ENCODE peak calls at places on chromosomes 3 and 15, in four cellular contexts. One of them, this sample, is unnamed. For H3K4me1 and H3K27me3, the result is how much of the 10 kb centered on the place peaks cover.

GRCh38 chr15:39358441-39359041 is 222.3 kb upstream of the THBS1 start:
- DNase-seq in adipocyte: peak
- DNase-seq in hepatocyte: no peak
- DNase-seq in aorta: no peak
- DNase-seq in this sample: no peak

GRCh38 chr3:59056706-59057105 is 6.9 kb upstream of the CFAP20DC start:
- DNase-seq in adipocyte: no peak
- DNase-seq in hepatocyte: no peak
- DNase-seq in aorta: no peak
- DNase-seq in this sample: no peak

GRCh38 chr3:115581347-115582135 is 41.8 kb upstream of the GAP43 start:
- DNase-seq in aorta: no peak
- DNase-seq in adipocyte: peak
- DNase-seq in hepatocyte: peak
- DNase-seq in this sample: peak

GRCh38 chr15:89089316-89090230 is 1.3 kb downstream of the ABHD2 start:
- DNase-seq in hepatocyte: no peak
- DNase-seq in adipocyte: no peak
- DNase-seq in aorta: no peak
- DNase-seq in this sample: no peak

GRCh38 chr15:85494035-85494793 is 113.8 kb downstream of the AKAP13 start:
- DNase-seq in adipocyte: peak
- DNase-seq in aorta: no peak
- DNase-seq in hepatocyte: peak
- DNase-seq in this sample: no peak

GRCh38 chr3:52355526-52355925 is 39.4 kb downstream of the DNAH1 start:
- DNase-seq in adipocyte: no peak
- DNase-seq in aorta: peak
- DNase-seq in hepatocyte: no peak
- DNase-seq in this sample: peak

GRCh38 chr3:62041681-62042080 is 331.7 kb downstream of the FEZF2 start:
- DNase-seq in aorta: no peak
- DNase-seq in adipocyte: no peak
- DNase-seq in hepatocyte: no peak
- DNase-seq in this sample: no peak

GRCh38 chr15:51576911-51577500 is 45.6 kb downstream of the DMXL2 start:
- DNase-seq in adipocyte: peak
- DNase-seq in hepatocyte: peak
- DNase-seq in aorta: no peak
- DNase-seq in this sample: no peak

GRCh38 chr3:154356009-154356408 is 31.7 kb upstream of the DHX36 start:
- DNase-seq in adipocyte: no peak
- DNase-seq in hepatocyte: peak
- DNase-seq in aorta: no peak
- DNase-seq in this sample: no peak

GRCh38 chr15:96359772-96360498 is 29.4 kb downstream of the NR2F2 start:
- DNase-seq in adipocyte: no peak
- DNase-seq in hepatocyte: no peak
- DNase-seq in aorta: peak
- DNase-seq in this sample: no peak

GRCh38 chr15:59797756-59798604 is 108.9 kb upstream of the BNIP2 start:
- DNase-seq in aorta: no peak
- DNase-seq in hepatocyte: no peak
- DNase-seq in adipocyte: no peak
- DNase-seq in this sample: no peak

GRCh38 chr15:91849749-91850161 is 3.8 kb upstream of the SLCO3A1 start:
- DNase-seq in hepatocyte: peak
- DNase-seq in aorta: no peak
- DNase-seq in adipocyte: peak
- DNase-seq in this sample: no peak

GRCh38 chr15:92629975-92630626 is 25.5 kb downstream of the FAM174B start:
- DNase-seq in hepatocyte: no peak
- DNase-seq in adipocyte: no peak
- DNase-seq in aorta: no peak
- DNase-seq in this sample: no peak

GRCh38 chr3:49703956-49704355 is 14.6 kb downstream of the RNF123 start:
- DNase-seq in aorta: no peak
- DNase-seq in adipocyte: no peak
- DNase-seq in hepatocyte: no peak
- DNase-seq in this sample: no peak

DNA sequence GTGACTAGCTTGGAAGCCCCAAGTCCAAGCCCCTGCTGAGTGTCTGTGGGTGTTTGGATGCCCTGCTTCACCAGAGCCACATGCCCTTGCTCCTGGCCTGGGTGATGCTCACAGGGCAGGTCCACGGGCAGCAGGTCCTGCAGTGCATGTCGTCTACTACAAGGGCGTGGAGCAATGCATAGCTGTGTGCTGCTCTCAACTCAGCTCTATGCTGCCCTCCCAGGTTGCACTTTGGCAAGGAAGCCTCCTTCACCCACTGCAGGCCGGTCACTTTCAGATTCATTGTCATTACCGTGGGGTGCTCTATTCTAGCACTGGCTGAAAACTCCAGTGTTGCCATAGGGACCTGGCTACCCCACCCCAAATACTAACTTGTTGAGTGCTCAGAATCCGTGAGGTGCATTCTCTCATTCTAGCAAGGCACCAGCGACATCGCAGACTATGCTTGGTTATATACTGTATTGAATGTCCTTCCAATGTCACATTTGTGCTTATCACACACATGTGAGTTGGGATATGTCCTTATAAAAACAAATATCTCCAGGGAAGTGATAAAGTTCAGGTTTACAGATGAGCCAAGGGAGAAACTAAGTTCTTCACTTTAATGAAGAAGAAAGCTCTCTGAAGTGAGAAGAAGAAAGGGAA is 51.8 kb downstream of the GRAMD1C start:
- DNase-seq in hepatocyte: peak
- DNase-seq in aorta: no peak
- DNase-seq in adipocyte: no peak
- DNase-seq in this sample: no peak
- H3K4me1 ChIP-seq in hepatocyte: under half
- H3K4me1 ChIP-seq in aorta: under half
- H3K4me1 ChIP-seq in adipocyte: under half
- H3K4me1 ChIP-seq in this sample: under half

GRCh38 chr3:131560795-131561194 is 58.0 kb upstream of the MRPL3 start:
- DNase-seq in hepatocyte: no peak
- DNase-seq in adipocyte: no peak
- DNase-seq in aorta: no peak
- DNase-seq in this sample: no peak

GRCh38 chr3:131564812-131565211 is 62.0 kb upstream of the MRPL3 start:
- DNase-seq in aorta: no peak
- DNase-seq in hepatocyte: no peak
- DNase-seq in adipocyte: no peak
- DNase-seq in this sample: no peak

GRCh38 chr3:131561511-131561910 is 58.7 kb upstream of the MRPL3 start:
- DNase-seq in hepatocyte: no peak
- DNase-seq in aorta: no peak
- DNase-seq in adipocyte: peak
- DNase-seq in this sample: no peak
- H3K27me3 ChIP-seq in hepatocyte: under half
- H3K27me3 ChIP-seq in aorta: under half
- H3K27me3 ChIP-seq in adipocyte: under half
- H3K27me3 ChIP-seq in this sample: under half

GRCh38 chr3:100339786-100340185 is 5.2 kb downstream of the NIT2 start:
- DNase-seq in adipocyte: no peak
- DNase-seq in hepatocyte: no peak
- DNase-seq in aorta: no peak
- DNase-seq in this sample: no peak
- H3K4me3 ChIP-seq in adipocyte: no peak
- H3K4me3 ChIP-seq in hepatocyte: no peak
- H3K4me3 ChIP-seq in aorta: no peak
- H3K4me3 ChIP-seq in this sample: no peak

GRCh38 chr3:13152826-13153710 is 79.8 kb upstream of the IQSEC1 start:
- DNase-seq in hepatocyte: no peak
- DNase-seq in aorta: peak
- DNase-seq in adipocyte: no peak
- DNase-seq in this sample: no peak
- H3K4me1 ChIP-seq in hepatocyte: under half
- H3K4me1 ChIP-seq in aorta: under half
- H3K4me1 ChIP-seq in adipocyte: under half
- H3K4me1 ChIP-seq in this sample: under half

This sample was measured in psoas muscle.